ENCODE peak calls at places on chromosomes 4 and X, in four cellular contexts. R, Y, F and H are unnamed samples.

GRCh38 chr4:71584654-71585053 is 199.2 kb downstream of the GC start:
- DNase-seq in R (no peak), Y (no peak), F (no peak), H (no peak)

GRCh38 chrX:109508915-109509314 is 27.0 kb upstream of the GUCY2F start:
- DNase-seq in R (no peak), Y (no peak), F (no peak), H (no peak)

GRCh38 chr4:177320721-177321120 is 11.0 kb downstream of the NEIL3 start:
- DNase-seq in R (no peak), Y (no peak), F (no peak), H (no peak)

GRCh38 chrX:108584617-108585211 is 145.1 kb downstream of the COL4A5 start:
- DNase-seq in R (no peak), Y (no peak), F (no peak), H (no peak)

GRCh38 chr4:153257966-153258365 is 53.7 kb downstream of the TRIM2 start:
- DNase-seq in R (no peak), Y (no peak), F (no peak), H (peak)

GRCh38 chr4:157076578-157076947 is 613 bp downstream of the GLRB start:
- DNase-seq in R (no peak), Y (peak), F (no peak), H (peak)

GRCh38 chr4:19736968-19737756 is 514.5 kb upstream of the SLIT2 start:
- DNase-seq in R (peak), Y (no peak), F (no peak), H (no peak)

GRCh38 chr4:83617371-83618021 is 81.6 kb downstream of the GPAT3 start:
- DNase-seq in R (no peak), Y (no peak), F (no peak), H (no peak)

GRCh38 chr4:144820115-144820514 is 174.2 kb downstream of the HHIP start:
- DNase-seq in R (peak), Y (no peak), F (no peak), H (no peak)

GRCh38 chr4:6319530-6320150 is 50.0 kb downstream of the WFS1 start:
- DNase-seq in R (no peak), Y (no peak), F (no peak), H (no peak)

GRCh38 chr4:57110635-57111546 is 706 bp upstream of the IGFBP7 start:
- DNase-seq in R (peak), Y (no peak), F (peak), H (no peak)

GRCh38 chr4:42377497-42377896 is 19.8 kb upstream of the SHISA3 start:
- DNase-seq in R (no peak), Y (no peak), F (no peak), H (no peak)

GRCh38 chr4:23887989-23888388 is 1.9 kb downstream of the PPARGC1A start:
- DNase-seq in R (no peak), Y (no peak), F (no peak), H (no peak)

GRCh38 chr4:83552085-83552484 is 16.2 kb downstream of the GPAT3 start:
- DNase-seq in R (no peak), Y (no peak), F (no peak), H (peak)

GRCh38 chrX:138748480-138748879 is 37.0 kb upstream of the FGF13 start:
- DNase-seq in R (peak), Y (no peak), F (no peak), H (no peak)

GRCh38 chrX:68694429-68695205 is 47.2 kb downstream of the STARD8 start:
- DNase-seq in R (no peak), Y (no peak), F (no peak), H (no peak)

GRCh38 chr4:24210332-24210902 is 320.6 kb upstream of the PPARGC1A start:
- DNase-seq in R (peak), Y (no peak), F (peak), H (no peak)

GRCh38 chrX:18146954-18147353 is 73.7 kb downstream of the BEND2 start:
- DNase-seq in R (peak), Y (peak), F (no peak), H (no peak)

DNA sequence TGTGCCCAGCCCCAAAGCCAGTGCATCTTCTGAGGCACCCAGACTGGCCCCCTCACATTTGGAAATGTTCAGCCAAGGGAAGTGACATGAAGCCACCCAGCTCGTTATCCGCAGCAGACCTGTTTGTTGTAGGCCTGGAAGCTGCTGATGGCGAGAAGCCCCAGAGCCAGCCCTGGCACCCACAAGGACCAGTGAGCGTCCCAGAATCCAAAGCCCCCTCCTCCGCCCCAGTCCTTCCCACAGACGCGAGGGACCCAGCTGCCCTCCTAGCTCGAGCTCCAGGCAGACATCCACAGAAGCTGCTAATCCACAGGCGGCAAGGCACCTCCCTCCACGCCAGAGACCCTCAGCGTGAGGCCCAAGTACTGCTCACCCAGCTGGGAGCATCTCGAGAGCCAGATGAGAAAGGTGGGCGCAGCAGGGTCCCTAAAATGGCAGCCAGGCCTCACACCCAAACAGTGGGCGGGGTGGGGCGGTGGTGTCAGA is 7.4 kb downstream of the ABLIM2 start:
- DNase-seq in R (no peak), Y (no peak), F (no peak), H (no peak)
- TF ChIP-seq CTCF in R (no peak), Y (no peak), F (no peak), H (no peak)

GRCh38 chrX:5236096-5236495 is 992.6 kb downstream of the NLGN4X start:
- DNase-seq in R (no peak), Y (peak), F (no peak), H (no peak)
- TF ChIP-seq CTCF in R (no peak), Y (peak), F (no peak), H (peak)

GRCh38 chrX:111568356-111568755 is 56.9 kb downstream of the SERTM2 start:
- DNase-seq in R (no peak), Y (no peak), F (no peak), H (no peak)
- TF ChIP-seq CTCF in R (peak), Y (peak), F (no peak), H (peak)

DNA sequence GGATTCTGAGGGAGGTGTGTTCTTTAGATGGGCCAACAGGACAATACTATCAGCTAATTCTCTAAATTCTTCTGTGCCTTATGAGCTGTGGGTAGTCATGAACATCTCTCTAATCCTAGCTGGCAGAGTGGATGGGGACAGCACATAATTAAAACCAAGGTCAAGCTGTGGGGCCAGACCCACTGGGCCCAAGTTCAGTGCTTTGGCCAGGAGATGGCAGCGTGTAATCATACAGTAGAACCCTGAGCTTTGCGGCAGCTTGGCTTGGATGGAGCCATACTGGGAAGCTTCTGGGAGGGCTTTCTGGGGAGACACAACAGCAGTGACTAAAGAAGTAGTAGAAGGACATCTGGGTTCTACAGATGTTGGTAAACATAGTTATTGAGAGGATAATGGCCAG is 140.3 kb upstream of the CXCL13 start:
- DNase-seq in R (no peak), Y (no peak), F (no peak), H (no peak)
- TF ChIP-seq CTCF in R (peak), Y (no peak), F (peak), H (no peak)

GRCh38 chr4:151267104-151267503 is 9.9 kb upstream of the PRSS48 start:
- DNase-seq in R (no peak), Y (no peak), F (no peak), H (no peak)

GRCh38 chr4:151263455-151263854 is 13.5 kb upstream of the PRSS48 start:
- DNase-seq in R (no peak), Y (no peak), F (no peak), H (no peak)

GRCh38 chr4:151267822-151268535 is 9.0 kb upstream of the PRSS48 start:
- DNase-seq in R (no peak), Y (no peak), F (no peak), H (no peak)

DNA sequence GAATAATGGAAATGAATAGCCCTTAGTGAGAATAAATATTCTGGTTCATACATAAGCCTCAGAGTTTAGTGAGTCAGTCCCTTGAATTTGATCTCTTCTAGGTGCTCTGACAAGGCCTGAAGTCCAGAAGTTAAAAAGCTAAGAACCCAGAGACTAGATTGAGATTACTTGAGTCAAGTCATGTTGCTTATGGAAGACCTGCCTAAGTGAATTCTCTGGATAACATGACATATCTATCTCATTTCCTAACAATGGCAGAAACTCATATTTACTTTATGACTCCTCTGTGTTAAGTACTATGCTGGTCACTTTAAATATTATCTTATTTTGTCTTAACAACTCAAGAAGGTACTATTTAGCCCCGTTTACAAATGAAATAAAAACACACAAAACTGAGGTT is 10.4 kb upstream of the PRSS48 start:
- DNase-seq in R (no peak), Y (no peak), F (no peak), H (no peak)
- TF ChIP-seq CTCF in R (no peak), Y (no peak), F (no peak), H (no peak)

GRCh38 chrX:149513713-149514427 is 8.8 kb upstream of the IDS start:
- DNase-seq in R (peak), Y (no peak), F (no peak), H (no peak)

GRCh38 chrX:149512225-149512885 is 7.2 kb upstream of the IDS start:
- DNase-seq in R (no peak), Y (peak), F (no peak), H (peak)

GRCh38 chrX:149511081-149511480 is 6.0 kb upstream of the IDS start:
- DNase-seq in R (no peak), Y (no peak), F (no peak), H (no peak)

GRCh38 chrX:149508467-149508866 is 3.4 kb upstream of the IDS start:
- DNase-seq in R (no peak), Y (no peak), F (no peak), H (no peak)

DNA sequence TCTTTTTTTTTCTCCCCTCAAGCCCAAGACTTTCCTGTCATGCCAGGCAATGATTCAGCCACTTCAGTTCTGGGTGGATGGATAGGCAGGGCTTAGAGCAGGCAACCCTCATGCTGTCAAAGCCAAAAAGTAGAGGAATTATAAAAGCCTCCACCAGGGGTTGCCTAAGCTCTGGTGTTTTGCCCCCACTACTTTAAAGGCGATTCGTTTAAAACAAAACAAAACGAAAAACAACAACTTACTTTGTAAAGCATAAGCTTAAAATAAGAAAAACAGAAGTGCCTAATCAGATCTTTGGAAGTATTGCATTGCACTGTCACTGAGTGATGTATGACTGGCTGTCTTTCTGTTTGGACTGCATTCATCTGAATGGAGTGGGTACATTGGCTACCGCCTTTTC is 5.3 kb upstream of the IDS start:
- DNase-seq in R (no peak), Y (no peak), F (no peak), H (no peak)
- TF ChIP-seq CTCF in R (peak), Y (peak), F (no peak), H (no peak)

DNA sequence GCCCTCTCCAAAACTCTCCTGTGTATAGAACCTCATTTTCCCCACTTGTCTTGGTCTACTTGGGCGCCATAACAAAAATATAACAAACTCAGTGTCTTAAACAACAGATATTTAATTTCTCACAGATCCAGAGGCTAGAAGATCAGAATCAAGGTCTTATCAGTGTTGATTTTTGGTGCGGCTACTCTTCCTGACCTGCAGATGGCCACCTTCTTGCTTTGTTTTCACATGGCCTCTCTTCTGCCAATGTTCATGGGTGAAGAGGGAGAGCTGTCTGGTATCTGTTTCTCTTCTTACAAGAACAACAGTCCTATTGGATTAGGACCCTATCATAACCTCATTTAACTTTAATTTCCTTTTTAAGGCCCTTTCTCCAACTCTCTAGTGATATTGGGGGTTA is 177.3 kb downstream of the PABPC4L start:
- DNase-seq in R (peak), Y (no peak), F (no peak), H (no peak)
- TF ChIP-seq CTCF in R (peak), Y (peak), F (no peak), H (peak)

GRCh38 chr4:106238819-106239420 is 77.1 kb downstream of the TBCK start:
- DNase-seq in R (peak), Y (no peak), F (no peak), H (no peak)
- TF ChIP-seq CTCF in R (peak), Y (peak), F (peak), H (peak)

GRCh38 chrX:106612403-106612789 is 618 bp downstream of the RADX start:
- DNase-seq in R (no peak), Y (no peak), F (no peak), H (no peak)
- TF ChIP-seq CTCF in R (no peak), Y (no peak), F (no peak), H (no peak)

GRCh38 chr4:98627883-98628282 is 30.5 kb downstream of the TSPAN5 start:
- DNase-seq in R (peak), Y (no peak), F (no peak), H (no peak)
- TF ChIP-seq CTCF in R (no peak), Y (no peak), F (no peak), H (no peak)